ENCODE peak calls at places on chromosome 22, in four cellular contexts. Y, L, C and A are unnamed samples.

GRCh38 chr22:19195796-19196731 is 17.5 kb upstream of the SLC25A1 start:
- DNase-seq in L (peak), Y (no peak), C (no peak), A (no peak)

GRCh38 chr22:25100972-25101371 is 98.7 kb upstream of the CRYBB3 start:
- DNase-seq in C (no peak), L (peak), Y (no peak), A (no peak)

GRCh38 chr22:16963189-16963945 is 44.7 kb downstream of the GAB4 start:
- DNase-seq in L (peak), Y (no peak), C (no peak), A (no peak)

GRCh38 chr22:38162881-38163843 is 18.5 kb downstream of the PLA2G6 start:
- DNase-seq in C (no peak), Y (no peak), L (no peak), A (no peak)

GRCh38 chr22:19265779-19266178 is 25.7 kb downstream of the CLTCL1 start:
- DNase-seq in Y (no peak), C (no peak), L (no peak), A (no peak)

GRCh38 chr22:27292542-27293298 is 508.8 kb downstream of the MN1 start:
- DNase-seq in L (no peak), C (no peak), Y (no peak), A (no peak)

GRCh38 chr22:25747245-25747944 is 5.4 kb downstream of the MYO18B start:
- DNase-seq in L (peak), Y (no peak), C (peak), A (no peak)

GRCh38 chr22:31676700-31677099 is 14.7 kb upstream of the PISD start:
- DNase-seq in L (no peak), Y (peak), C (no peak), A (peak)

GRCh38 chr22:39352301-39352867 is 2.6 kb downstream of the SYNGR1 start:
- DNase-seq in L (no peak), C (no peak), Y (no peak), A (no peak)

GRCh38 chr22:39306456-39307361 is 12.7 kb downstream of the RPL3 start:
- DNase-seq in C (no peak), Y (no peak), L (peak), A (peak)

GRCh38 chr22:19429950-19430889 is 1.3 kb downstream of the HIRA start:
- DNase-seq in C (peak), L (peak), Y (no peak), A (no peak)

GRCh38 chr22:48372395-48372794 is 1455.3 kb downstream of the BRD1 start:
- DNase-seq in Y (no peak), L (no peak), C (no peak), A (peak)

GRCh38 chr22:27438271-27438980 is 363.1 kb downstream of the MN1 start:
- DNase-seq in C (no peak), Y (no peak), L (no peak), A (no peak)

GRCh38 chr22:35997438-35997837 is 31.2 kb downstream of the RBFOX2 start:
- DNase-seq in L (no peak), Y (no peak), C (no peak), A (no peak)

GRCh38 chr22:17501679-17502285 is 61.5 kb upstream of the SLC25A18 start:
- DNase-seq in C (peak), Y (peak), L (peak), A (no peak)

GRCh38 chr22:44648085-44648820 is 53.8 kb upstream of the PRR5 start:
- DNase-seq in C (no peak), Y (no peak), L (no peak), A (no peak)

GRCh38 chr22:40679249-40679963 is at the start of gene MCHR1:
- DNase-seq in C (no peak), L (peak), Y (no peak), A (peak)

GRCh38 chr22:39559456-39560105 is 11.0 kb upstream of the CACNA1I start:
- DNase-seq in Y (no peak), L (peak), C (no peak), A (peak)

GRCh38 chr22:40182231-40182835 is 4.6 kb downstream of the TNRC6B start:
- DNase-seq in C (no peak), Y (no peak), L (no peak), A (no peak)

GRCh38 chr22:32411388-32411787 is 659 bp downstream of the RTCB start:
- DNase-seq in C (peak), L (peak), Y (no peak), A (no peak)

GRCh38 chr22:19619144-19620009 is 94.9 kb upstream of the SEPTIN5 start:
- DNase-seq in L (no peak), C (no peak), Y (peak), A (no peak)

GRCh38 chr22:23713696-23714595 is 23.1 kb downstream of the RGL4 start:
- DNase-seq in C (no peak), L (no peak), Y (no peak), A (no peak)

GRCh38 chr22:42033263-42034181 is 34.9 kb downstream of the WBP2NL start:
- DNase-seq in C (peak), L (no peak), Y (no peak), A (no peak)

GRCh38 chr22:31742115-31742514 is 7.8 kb downstream of the PRR14L start:
- DNase-seq in C (no peak), Y (no peak), L (no peak), A (no peak)

GRCh38 chr22:28711820-28712777 is 29.5 kb downstream of the CHEK2 start:
- DNase-seq in Y (no peak), L (peak), C (peak), A (no peak)

GRCh38 chr22:46087816-46088277 is 62.5 kb upstream of the PPARA start:
- DNase-seq in C (no peak), L (peak), Y (no peak), A (peak)

GRCh38 chr22:46090051-46090591 is 60.2 kb upstream of the PPARA start:
- DNase-seq in Y (no peak), C (no peak), L (no peak), A (no peak)

GRCh38 chr22:46088541-46089311 is 61.6 kb upstream of the PPARA start:
- DNase-seq in L (no peak), Y (no peak), C (no peak), A (no peak)

GRCh38 chr22:46090631-46091201 is 59.6 kb upstream of the PPARA start:
- DNase-seq in Y (no peak), L (no peak), C (no peak), A (no peak)

DNA sequence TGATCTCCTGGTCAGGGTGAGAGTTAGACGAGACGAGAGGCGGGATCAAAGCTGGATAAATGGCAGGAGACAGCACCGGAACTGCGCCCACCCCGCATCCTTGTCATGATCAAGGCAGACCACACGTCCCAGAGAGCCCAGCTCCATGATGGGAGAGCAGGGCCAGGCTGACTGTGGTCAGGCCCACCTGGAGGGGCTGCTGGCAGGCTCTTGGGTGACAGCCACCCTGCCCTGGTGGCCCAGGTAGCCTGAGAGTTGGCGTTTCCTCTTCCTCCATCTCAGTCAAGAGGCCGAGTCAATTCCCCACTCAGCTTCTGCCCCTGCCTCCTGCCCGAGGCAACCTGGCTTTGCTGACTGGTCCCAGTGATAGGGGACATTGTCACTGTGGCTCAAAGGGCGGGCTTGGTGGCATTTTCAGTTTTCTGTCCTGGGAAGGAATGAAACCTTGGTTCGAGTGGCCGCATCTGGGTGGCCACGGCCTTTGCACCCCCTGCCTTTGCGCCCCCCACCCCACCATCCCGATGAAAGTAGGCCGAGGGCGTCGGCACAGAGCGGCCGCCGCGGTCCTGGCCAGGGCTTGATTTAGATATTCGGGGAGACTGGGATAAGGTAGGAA is 60.8 kb upstream of the PPARA start:
- DNase-seq in C (no peak), Y (no peak), L (no peak), A (no peak)
- TF ChIP-seq CREM in C (no peak), Y (no peak), L (no peak), A (no peak)

GRCh38 chr22:20834725-20835124 is 23.9 kb downstream of the PI4KA start:
- DNase-seq in C (no peak), Y (no peak), L (peak), A (no peak)

GRCh38 chr22:20834206-20834605 is 24.4 kb downstream of the PI4KA start:
- DNase-seq in C (no peak), L (peak), Y (no peak), A (no peak)

GRCh38 chr22:20833225-20833665 is 25.4 kb downstream of the PI4KA start:
- DNase-seq in L (peak), Y (no peak), C (no peak), A (no peak)

GRCh38 chr22:20825624-20826023 is 33.0 kb downstream of the PI4KA start:
- DNase-seq in L (no peak), C (no peak), Y (no peak), A (no peak)

DNA sequence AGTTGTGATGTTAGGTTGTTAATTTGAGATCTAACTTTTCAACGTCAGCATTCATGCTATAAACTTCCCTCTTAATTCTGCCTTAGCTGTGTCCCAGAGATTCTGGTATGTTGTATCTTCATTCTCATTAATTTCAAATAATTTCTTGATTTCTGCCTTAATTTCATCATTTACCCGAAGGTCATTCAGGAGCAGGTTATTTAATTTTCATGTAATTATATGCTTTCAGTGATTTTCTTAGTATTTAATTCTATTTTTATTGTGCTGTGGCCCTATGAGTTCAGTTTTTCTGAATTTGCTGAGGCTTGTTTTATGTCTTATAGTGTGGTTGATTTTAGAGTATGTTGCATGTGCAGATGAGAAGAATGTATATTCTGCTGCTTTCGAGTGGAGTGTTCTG is 28.9 kb downstream of the PI4KA start:
- DNase-seq in L (no peak), Y (no peak), C (no peak), A (no peak)
- TF ChIP-seq TCF7 in L (no peak), Y (no peak), C (no peak), A (no peak)

GRCh38 chr22:29780220-29780619 is 13.1 kb downstream of the UQCR10 start:
- DNase-seq in L (no peak), Y (no peak), C (no peak), A (no peak)

GRCh38 chr22:29784451-29785361 is 17.5 kb downstream of the UQCR10 start:
- DNase-seq in Y (no peak), C (peak), L (no peak), A (no peak)

GRCh38 chr22:29786026-29786425 is 18.9 kb downstream of the UQCR10 start:
- DNase-seq in C (no peak), L (no peak), Y (no peak), A (no peak)

GRCh38 chr22:29782061-29782845 is 15.1 kb downstream of the UQCR10 start:
- DNase-seq in C (peak), Y (no peak), L (no peak), A (no peak)

GRCh38 chr22:29780781-29781676 is 13.9 kb downstream of the UQCR10 start:
- DNase-seq in Y (no peak), C (peak), L (peak), A (no peak)
- TF ChIP-seq CREM in Y (no peak), C (no peak), L (peak), A (no peak)

GRCh38 chr22:21949948-21950347 is 2.7 kb downstream of the PPM1F start:
- DNase-seq in C (no peak), L (no peak), Y (no peak), A (no peak)

GRCh38 chr22:21951931-21952465 is 650 bp downstream of the PPM1F start:
- DNase-seq in L (no peak), C (no peak), Y (no peak), A (peak)

GRCh38 chr22:21949569-21949918 is 3.1 kb downstream of the PPM1F start:
- DNase-seq in Y (no peak), C (no peak), L (no peak), A (no peak)

GRCh38 chr22:21951062-21951461 is 1.6 kb downstream of the PPM1F start:
- DNase-seq in L (no peak), Y (no peak), C (no peak), A (no peak)

DNA sequence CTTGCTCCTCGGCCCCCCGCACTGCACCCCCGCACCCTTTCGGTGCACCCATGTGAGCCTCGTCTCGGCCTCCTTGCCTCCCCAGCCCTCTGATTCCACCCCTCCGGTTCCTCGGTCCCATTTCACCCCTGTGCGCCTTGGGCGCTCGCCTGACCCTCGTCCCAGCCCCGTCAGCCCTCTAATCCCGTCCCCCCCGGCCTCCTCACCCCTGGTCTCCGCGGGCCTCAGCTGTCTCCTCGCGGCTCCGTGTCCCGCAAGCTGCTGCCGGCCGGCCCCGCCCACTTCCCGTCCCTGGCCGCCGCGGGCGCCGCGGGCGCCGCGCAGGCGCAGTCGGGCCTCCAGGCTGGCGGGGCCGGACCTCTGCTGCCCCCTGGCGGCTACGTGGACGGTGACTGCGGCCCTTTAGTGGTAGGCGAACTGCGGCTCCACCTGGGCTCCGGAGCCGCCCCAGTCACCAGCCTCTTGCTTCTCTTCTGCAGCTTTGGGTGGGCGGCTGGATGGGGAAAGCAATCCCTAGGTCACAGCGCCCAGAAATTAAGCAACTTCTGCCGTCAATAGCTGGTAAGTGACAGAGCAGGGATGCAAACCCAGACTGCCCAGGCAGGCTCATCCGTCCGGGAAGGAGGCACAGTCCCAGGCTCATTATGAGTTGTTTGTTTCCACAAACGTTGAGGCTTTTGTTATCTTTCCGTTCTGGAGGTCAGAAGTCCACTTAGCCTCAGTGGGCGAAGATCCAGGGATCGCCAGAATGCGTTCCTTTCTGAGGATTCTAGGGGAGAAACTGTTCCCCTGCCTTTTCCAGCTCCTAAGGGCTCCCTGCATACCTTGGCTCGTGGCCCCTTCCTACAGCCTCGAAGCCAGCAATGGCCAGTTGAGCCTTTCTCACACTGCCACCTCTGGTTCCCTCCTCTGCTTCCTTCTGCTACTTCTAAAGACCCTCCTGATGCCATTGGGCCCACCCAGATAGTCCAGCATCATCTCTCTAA is at the start of gene PPM1F:
- DNase-seq in Y (peak), L (peak), C (peak), A (peak)
- TF ChIP-seq TCF7 in Y (no peak), L (no peak), C (no peak), A (no peak)

GRCh38 chr22:43169310-43170130 is 17.4 kb downstream of the TTLL12 start:
- DNase-seq in Y (no peak), L (no peak), C (no peak), A (no peak)
- TF ChIP-seq CREM in Y (no peak), L (no peak), C (no peak), A (no peak)

GRCh38 chr22:30270841-30271240 is 4.2 kb upstream of the OSM start:
- DNase-seq in L (peak), Y (no peak), C (no peak), A (no peak)
- TF ChIP-seq TCF7 in L (no peak), Y (no peak), C (no peak), A (no peak)

GRCh38 chr22:33757443-33758124 is 162.7 kb downstream of the LARGE1 start:
- DNase-seq in L (no peak), Y (no peak), C (peak), A (no peak)
- TF ChIP-seq CREM in L (no peak), Y (no peak), C (no peak), A (no peak)